ENCODE peak calls at places on chromosomes 7 and 10, in seven cellular contexts. One of them, this sample, is unnamed. For H3K9me3, the result is how much of the 10 kb centered on the place peaks cover.

GRCh38 chr10:113519616-113520015 is 33.2 kb upstream of the HABP2 start:
- DNase-seq in SJSA1: no peak
- DNase-seq in tibial artery: no peak
- DNase-seq in stomach: peak
- DNase-seq in mammary epithelial cell: no peak
- DNase-seq in Panc1: no peak
- DNase-seq in cardiac muscle cell: no peak
- DNase-seq in this sample: no peak

GRCh38 chr7:129494041-129494440 is 8.3 kb upstream of the SMKR1 start:
- DNase-seq in SJSA1: peak
- DNase-seq in tibial artery: no peak
- DNase-seq in stomach: no peak
- DNase-seq in mammary epithelial cell: peak
- DNase-seq in Panc1: peak
- DNase-seq in cardiac muscle cell: no peak
- DNase-seq in this sample: no peak

GRCh38 chr7:151412318-151412717 is 2.5 kb upstream of the WDR86 start:
- DNase-seq in SJSA1: no peak
- DNase-seq in tibial artery: no peak
- DNase-seq in stomach: no peak
- DNase-seq in mammary epithelial cell: no peak
- DNase-seq in Panc1: no peak
- DNase-seq in cardiac muscle cell: no peak
- DNase-seq in this sample: no peak

GRCh38 chr7:82443801-82444219 is 233 bp upstream of the CACNA2D1 start:
- DNase-seq in SJSA1: peak
- DNase-seq in tibial artery: peak
- DNase-seq in stomach: peak
- DNase-seq in mammary epithelial cell: peak
- DNase-seq in Panc1: no peak
- DNase-seq in cardiac muscle cell: peak
- DNase-seq in this sample: no peak

GRCh38 chr10:70672165-70672992 is at the start of gene ADAMTS14:
- DNase-seq in SJSA1: no peak
- DNase-seq in tibial artery: no peak
- DNase-seq in stomach: no peak
- DNase-seq in mammary epithelial cell: no peak
- DNase-seq in Panc1: no peak
- DNase-seq in cardiac muscle cell: peak
- DNase-seq in this sample: no peak

GRCh38 chr7:70042533-70042932 is 444.3 kb downstream of the AUTS2 start:
- DNase-seq in SJSA1: no peak
- DNase-seq in tibial artery: no peak
- DNase-seq in stomach: no peak
- DNase-seq in mammary epithelial cell: peak
- DNase-seq in Panc1: no peak
- DNase-seq in cardiac muscle cell: no peak
- DNase-seq in this sample: no peak

GRCh38 chr7:112272921-112273561 is 66.5 kb downstream of the ZNF277 start:
- DNase-seq in SJSA1: no peak
- DNase-seq in tibial artery: no peak
- DNase-seq in stomach: no peak
- DNase-seq in mammary epithelial cell: no peak
- DNase-seq in Panc1: no peak
- DNase-seq in cardiac muscle cell: no peak
- DNase-seq in this sample: no peak

GRCh38 chr7:134787064-134787463 is 7.6 kb downstream of the CALD1 start:
- DNase-seq in SJSA1: no peak
- DNase-seq in tibial artery: no peak
- DNase-seq in stomach: no peak
- DNase-seq in mammary epithelial cell: no peak
- DNase-seq in Panc1: no peak
- DNase-seq in cardiac muscle cell: no peak
- DNase-seq in this sample: no peak

GRCh38 chr7:155648752-155649339 is 4.4 kb downstream of the RBM33 start:
- DNase-seq in SJSA1: no peak
- DNase-seq in tibial artery: no peak
- DNase-seq in stomach: no peak
- DNase-seq in mammary epithelial cell: no peak
- DNase-seq in Panc1: no peak
- DNase-seq in cardiac muscle cell: no peak
- DNase-seq in this sample: no peak

GRCh38 chr7:128705891-128706333 is 33.2 kb upstream of the CALU start:
- DNase-seq in SJSA1: no peak
- DNase-seq in tibial artery: no peak
- DNase-seq in stomach: no peak
- DNase-seq in mammary epithelial cell: no peak
- DNase-seq in Panc1: no peak
- DNase-seq in cardiac muscle cell: no peak
- DNase-seq in this sample: no peak

GRCh38 chr7:137944168-137944567 is 57.7 kb downstream of the CREB3L2 start:
- DNase-seq in SJSA1: no peak
- DNase-seq in tibial artery: no peak
- DNase-seq in stomach: no peak
- DNase-seq in mammary epithelial cell: no peak
- DNase-seq in Panc1: no peak
- DNase-seq in cardiac muscle cell: no peak
- DNase-seq in this sample: no peak

GRCh38 chr10:104895981-104896380 is 254.9 kb downstream of the SORCS3 start:
- DNase-seq in SJSA1: no peak
- DNase-seq in tibial artery: no peak
- DNase-seq in stomach: no peak
- DNase-seq in mammary epithelial cell: no peak
- DNase-seq in Panc1: no peak
- DNase-seq in cardiac muscle cell: no peak
- DNase-seq in this sample: no peak

GRCh38 chr10:15254808-15255655 is 86.5 kb upstream of the NMT2 start:
- DNase-seq in SJSA1: no peak
- DNase-seq in tibial artery: no peak
- DNase-seq in stomach: peak
- DNase-seq in mammary epithelial cell: no peak
- DNase-seq in Panc1: no peak
- DNase-seq in cardiac muscle cell: peak
- DNase-seq in this sample: no peak

GRCh38 chr7:47991741-47992311 is 12.4 kb upstream of the HUS1 start:
- DNase-seq in SJSA1: peak
- DNase-seq in tibial artery: peak
- DNase-seq in stomach: peak
- DNase-seq in mammary epithelial cell: peak
- DNase-seq in Panc1: peak
- DNase-seq in cardiac muscle cell: peak
- DNase-seq in this sample: peak

GRCh38 chr10:92420554-92421275 is 129.7 kb downstream of the MARCHF5 start:
- DNase-seq in SJSA1: no peak
- DNase-seq in tibial artery: no peak
- DNase-seq in stomach: no peak
- DNase-seq in mammary epithelial cell: no peak
- DNase-seq in Panc1: no peak
- DNase-seq in cardiac muscle cell: no peak
- DNase-seq in this sample: no peak

GRCh38 chr10:21021231-21021630 is 124.1 kb upstream of the NEBL start:
- DNase-seq in SJSA1: no peak
- DNase-seq in tibial artery: no peak
- DNase-seq in stomach: no peak
- DNase-seq in mammary epithelial cell: no peak
- DNase-seq in Panc1: no peak
- DNase-seq in cardiac muscle cell: no peak
- DNase-seq in this sample: no peak

GRCh38 chr10:80662429-80663211 is 124.9 kb downstream of the SH2D4B start:
- DNase-seq in SJSA1: peak
- DNase-seq in tibial artery: peak
- DNase-seq in stomach: peak
- DNase-seq in mammary epithelial cell: peak
- DNase-seq in Panc1: peak
- DNase-seq in cardiac muscle cell: peak
- DNase-seq in this sample: peak

GRCh38 chr10:33600381-33600780 is 265.9 kb upstream of the NRP1 start:
- DNase-seq in SJSA1: no peak
- DNase-seq in tibial artery: no peak
- DNase-seq in stomach: no peak
- DNase-seq in mammary epithelial cell: peak
- DNase-seq in Panc1: no peak
- DNase-seq in cardiac muscle cell: no peak
- DNase-seq in this sample: no peak

GRCh38 chr10:124516998-124517397 is 55.4 kb downstream of the LHPP start:
- DNase-seq in SJSA1: no peak
- DNase-seq in tibial artery: no peak
- DNase-seq in stomach: no peak
- DNase-seq in mammary epithelial cell: no peak
- DNase-seq in Panc1: no peak
- DNase-seq in cardiac muscle cell: no peak
- DNase-seq in this sample: no peak

GRCh38 chr10:96359616-96360015 is 814 bp upstream of the OPALIN start:
- DNase-seq in SJSA1: no peak
- DNase-seq in tibial artery: no peak
- DNase-seq in stomach: no peak
- DNase-seq in mammary epithelial cell: no peak
- DNase-seq in Panc1: no peak
- DNase-seq in cardiac muscle cell: no peak
- DNase-seq in this sample: no peak

GRCh38 chr10:1376384-1376945 is 320.3 kb downstream of the WDR37 start:
- DNase-seq in SJSA1: peak
- DNase-seq in tibial artery: no peak
- DNase-seq in stomach: no peak
- DNase-seq in mammary epithelial cell: no peak
- DNase-seq in Panc1: no peak
- DNase-seq in cardiac muscle cell: no peak
- DNase-seq in this sample: no peak

GRCh38 chr7:142833174-142834027 is 21.5 kb upstream of the EPHB6 start:
- DNase-seq in SJSA1: no peak
- DNase-seq in tibial artery: no peak
- DNase-seq in stomach: no peak
- DNase-seq in mammary epithelial cell: no peak
- DNase-seq in Panc1: no peak
- DNase-seq in cardiac muscle cell: no peak
- DNase-seq in this sample: no peak

GRCh38 chr10:121926669-121927360 is 1.0 kb downstream of the ATE1 start:
- DNase-seq in SJSA1: no peak
- DNase-seq in tibial artery: no peak
- DNase-seq in stomach: no peak
- DNase-seq in mammary epithelial cell: no peak
- DNase-seq in Panc1: no peak
- DNase-seq in cardiac muscle cell: no peak
- DNase-seq in this sample: no peak

GRCh38 chr10:76034236-76035009 is 603.0 kb downstream of the LRMDA start:
- DNase-seq in SJSA1: no peak
- DNase-seq in tibial artery: no peak
- DNase-seq in stomach: no peak
- DNase-seq in mammary epithelial cell: no peak
- DNase-seq in Panc1: no peak
- DNase-seq in cardiac muscle cell: peak
- DNase-seq in this sample: no peak

GRCh38 chr10:95739046-95739445 is 16.9 kb upstream of the ENTPD1 start:
- DNase-seq in SJSA1: no peak
- DNase-seq in tibial artery: no peak
- DNase-seq in stomach: no peak
- DNase-seq in mammary epithelial cell: no peak
- DNase-seq in Panc1: no peak
- DNase-seq in cardiac muscle cell: no peak
- DNase-seq in this sample: no peak

GRCh38 chr7:140022582-140023211 is 40.1 kb downstream of the PARP12 start:
- DNase-seq in SJSA1: no peak
- DNase-seq in tibial artery: no peak
- DNase-seq in stomach: no peak
- DNase-seq in mammary epithelial cell: no peak
- DNase-seq in Panc1: no peak
- DNase-seq in cardiac muscle cell: no peak
- DNase-seq in this sample: no peak

GRCh38 chr10:5933909-5934546 is 43.3 kb downstream of the IL15RA start:
- DNase-seq in SJSA1: no peak
- DNase-seq in tibial artery: no peak
- DNase-seq in stomach: no peak
- DNase-seq in mammary epithelial cell: no peak
- DNase-seq in Panc1: no peak
- DNase-seq in cardiac muscle cell: no peak
- DNase-seq in this sample: no peak

GRCh38 chr7:5514440-5515035 is 90.9 kb upstream of the TNRC18 start:
- DNase-seq in SJSA1: no peak
- DNase-seq in tibial artery: no peak
- DNase-seq in stomach: no peak
- DNase-seq in mammary epithelial cell: no peak
- DNase-seq in Panc1: no peak
- DNase-seq in cardiac muscle cell: no peak
- DNase-seq in this sample: no peak

GRCh38 chr10:96832721-96833219 is 672 bp downstream of the LCOR start:
- DNase-seq in SJSA1: peak
- DNase-seq in tibial artery: peak
- DNase-seq in stomach: peak
- DNase-seq in mammary epithelial cell: peak
- DNase-seq in Panc1: no peak
- DNase-seq in cardiac muscle cell: peak
- DNase-seq in this sample: peak

GRCh38 chr7:157516311-157516710 is 179.5 kb downstream of the DNAJB6 start:
- DNase-seq in SJSA1: no peak
- DNase-seq in tibial artery: no peak
- DNase-seq in stomach: peak
- DNase-seq in mammary epithelial cell: no peak
- DNase-seq in Panc1: no peak
- DNase-seq in cardiac muscle cell: no peak
- DNase-seq in this sample: no peak
- H3K9me3 ChIP-seq in SJSA1: under half
- H3K9me3 ChIP-seq in tibial artery: under half
- H3K9me3 ChIP-seq in stomach: under half
- H3K9me3 ChIP-seq in mammary epithelial cell: under half
- H3K9me3 ChIP-seq in Panc1: under half
- H3K9me3 ChIP-seq in cardiac muscle cell: under half
- H3K9me3 ChIP-seq in this sample: under half

DNA sequence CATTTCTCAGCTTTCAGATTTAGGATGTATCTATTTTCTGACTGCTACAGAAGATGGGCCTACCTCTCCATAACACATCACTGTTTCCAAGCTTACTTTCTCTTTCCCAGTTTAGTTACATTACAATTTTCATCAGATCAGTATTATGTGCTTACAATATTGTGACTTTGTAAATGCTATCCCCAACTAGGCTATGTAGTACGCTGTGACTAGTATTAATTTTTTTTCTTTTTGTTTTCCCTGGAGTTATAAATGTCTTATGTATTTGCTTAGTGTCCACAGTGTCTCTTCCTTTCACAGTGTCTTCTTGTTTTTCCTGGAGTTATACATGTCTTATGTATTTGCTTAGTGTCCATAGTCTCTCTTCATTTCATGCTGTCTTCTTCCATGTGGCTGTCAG is 188.9 kb downstream of the PTPRN2 start:
- DNase-seq in SJSA1: no peak
- DNase-seq in tibial artery: no peak
- DNase-seq in stomach: no peak
- DNase-seq in mammary epithelial cell: no peak
- DNase-seq in Panc1: no peak
- DNase-seq in cardiac muscle cell: no peak
- DNase-seq in this sample: no peak
- H3K9me3 ChIP-seq in SJSA1: under half
- H3K9me3 ChIP-seq in tibial artery: under half
- H3K9me3 ChIP-seq in stomach: under half
- H3K9me3 ChIP-seq in mammary epithelial cell: under half
- H3K9me3 ChIP-seq in Panc1: under half
- H3K9me3 ChIP-seq in cardiac muscle cell: under half
- H3K9me3 ChIP-seq in this sample: under half

GRCh38 chr10:85858776-85859515 is 507.6 kb downstream of the GRID1 start:
- DNase-seq in SJSA1: no peak
- DNase-seq in tibial artery: no peak
- DNase-seq in stomach: no peak
- DNase-seq in mammary epithelial cell: no peak
- DNase-seq in Panc1: no peak
- DNase-seq in cardiac muscle cell: no peak
- DNase-seq in this sample: no peak
- H3K9me3 ChIP-seq in SJSA1: under half
- H3K9me3 ChIP-seq in tibial artery: under half
- H3K9me3 ChIP-seq in stomach: under half
- H3K9me3 ChIP-seq in mammary epithelial cell: under half
- H3K9me3 ChIP-seq in Panc1: under half
- H3K9me3 ChIP-seq in cardiac muscle cell: under half
- H3K9me3 ChIP-seq in this sample: under half

GRCh38 chr10:81704596-81704995 is 170.4 kb upstream of the NRG3 start:
- DNase-seq in SJSA1: no peak
- DNase-seq in tibial artery: no peak
- DNase-seq in stomach: no peak
- DNase-seq in mammary epithelial cell: no peak
- DNase-seq in Panc1: no peak
- DNase-seq in cardiac muscle cell: no peak
- DNase-seq in this sample: no peak
- H3K9me3 ChIP-seq in SJSA1: under half
- H3K9me3 ChIP-seq in tibial artery: under half
- H3K9me3 ChIP-seq in stomach: under half
- H3K9me3 ChIP-seq in mammary epithelial cell: under half
- H3K9me3 ChIP-seq in Panc1: under half
- H3K9me3 ChIP-seq in cardiac muscle cell: under half
- H3K9me3 ChIP-seq in this sample: under half